ENCODE peak calls at places on chromosomes 3 and 15, in eight cellular contexts. B is GM12864; W is left lung; I is astrocyte of the spinal cord; Q is breast epithelium; R is H7; T is CD8-positive, alpha-beta memory T cell; J is GM23338. H is an unnamed sample.

GRCh38 chr3:187997490-187997889 is 156.5 kb upstream of the LPP start:
- DNase-seq in R (no peak), W (no peak), B (no peak), I (no peak), T (no peak), J (no peak), Q (no peak), H (no peak)

GRCh38 chr15:31598620-31599019 is 272.0 kb downstream of the KLF13 start:
- DNase-seq in W (no peak), R (no peak), Q (no peak), J (peak), T (no peak), B (no peak), I (no peak), H (no peak)

GRCh38 chr3:153591566-153592221 is 429.7 kb downstream of the RAP2B start:
- DNase-seq in B (no peak), J (no peak), W (no peak), Q (no peak), I (no peak), R (no peak), T (no peak), H (no peak)

GRCh38 chr15:72859023-72859756 is 75.6 kb upstream of the ADPGK start:
- DNase-seq in I (no peak), Q (no peak), W (no peak), T (no peak), J (no peak), B (no peak), R (no peak), H (no peak)

GRCh38 chr15:80072285-80072684 is 12.8 kb downstream of the ZFAND6 start:
- DNase-seq in W (no peak), I (peak), B (no peak), Q (no peak), R (peak), J (peak), T (peak), H (peak)

GRCh38 chr3:44109997-44110396 is 131.7 kb upstream of the TOPAZ1 start:
- DNase-seq in B (no peak), I (no peak), R (no peak), Q (no peak), J (no peak), T (no peak), W (no peak), H (no peak)

GRCh38 chr3:185766645-185767323 is 58.1 kb downstream of the IGF2BP2 start:
- DNase-seq in R (no peak), J (no peak), T (no peak), Q (no peak), B (no peak), I (no peak), W (no peak), H (no peak)

GRCh38 chr3:64158334-64158733 is 66.9 kb downstream of the PRICKLE2 start:
- DNase-seq in Q (peak), I (no peak), R (no peak), T (no peak), J (no peak), B (no peak), W (no peak), H (no peak)

GRCh38 chr3:194003128-194004057 is 132.6 kb upstream of the HES1 start:
- DNase-seq in J (peak), W (peak), T (no peak), I (peak), Q (peak), B (no peak), R (peak), H (peak)

GRCh38 chr3:118688396-118688884 is 346.2 kb downstream of the IGSF11 start:
- DNase-seq in T (no peak), I (no peak), Q (no peak), R (no peak), B (no peak), J (no peak), W (no peak), H (no peak)

GRCh38 chr3:128784228-128784627 is 58.2 kb downstream of the RAB7A start:
- DNase-seq in T (peak), W (peak), B (no peak), J (peak), I (peak), R (peak), Q (no peak), H (no peak)

GRCh38 chr3:20039765-20040475 is at the start of gene KAT2B:
- DNase-seq in Q (peak), R (peak), J (peak), T (peak), W (peak), B (no peak), I (peak), H (no peak)

GRCh38 chr3:4950948-4951347 is 28.3 kb upstream of the BHLHE40 start:
- DNase-seq in Q (no peak), J (no peak), R (no peak), W (no peak), T (no peak), B (no peak), I (no peak), H (no peak)

GRCh38 chr15:98124576-98124975 is 164.1 kb downstream of the ARRDC4 start:
- DNase-seq in Q (no peak), J (no peak), R (no peak), W (no peak), T (no peak), B (no peak), I (no peak), H (peak)

GRCh38 chr3:12730511-12731234 is 28.4 kb downstream of the TMEM40 start:
- DNase-seq in R (no peak), T (no peak), J (no peak), Q (no peak), W (no peak), I (no peak), B (no peak), H (no peak)

GRCh38 chr15:29736745-29737023 is 85.6 kb downstream of the TJP1 start:
- DNase-seq in J (no peak), B (no peak), I (peak), W (no peak), T (no peak), Q (no peak), R (no peak), H (no peak)

GRCh38 chr15:63463793-63464192 is 40.6 kb upstream of the USP3 start:
- DNase-seq in R (no peak), Q (no peak), T (no peak), B (no peak), I (no peak), J (no peak), W (no peak), H (no peak)
- H3K4me3 ChIP-seq in R (no peak), Q (no peak), T (no peak), B (no peak), I (no peak), J (no peak), W (no peak), H (no peak)

GRCh38 chr15:85788796-85789495 is 5.8 kb downstream of the KLHL25 start:
- DNase-seq in B (no peak), I (no peak), Q (peak), T (no peak), W (peak), R (peak), J (no peak), H (no peak)

GRCh38 chr15:85782112-85782511 is 12.6 kb downstream of the KLHL25 start:
- DNase-seq in I (no peak), W (no peak), Q (no peak), R (no peak), J (no peak), B (no peak), T (no peak), H (no peak)

GRCh38 chr15:85789496-85789875 is 5.2 kb downstream of the KLHL25 start:
- DNase-seq in T (no peak), B (no peak), J (no peak), I (no peak), R (no peak), W (peak), Q (no peak), H (no peak)

GRCh38 chr15:85786778-85787114 is 8.0 kb downstream of the KLHL25 start:
- DNase-seq in Q (no peak), T (no peak), R (peak), W (no peak), I (no peak), J (no peak), B (no peak), H (no peak)

GRCh38 chr15:85785887-85786777 is 8.6 kb downstream of the KLHL25 start:
- DNase-seq in Q (peak), I (peak), J (no peak), T (no peak), R (peak), W (peak), B (no peak), H (no peak)
- H3K4me3 ChIP-seq in Q (no peak), I (peak), J (peak), T (no peak), R (no peak), W (no peak), B (no peak), H (no peak)

GRCh38 chr3:24951186-24951585 is 456.5 kb upstream of the THRB start:
- DNase-seq in R (no peak), I (no peak), T (no peak), B (no peak), Q (no peak), W (no peak), J (no peak), H (no peak)

GRCh38 chr3:24958910-24959447 is 464.3 kb upstream of the THRB start:
- DNase-seq in T (no peak), W (no peak), R (no peak), I (no peak), J (peak), Q (no peak), B (no peak), H (no peak)

GRCh38 chr3:24952388-24952787 is 457.7 kb upstream of the THRB start:
- DNase-seq in B (no peak), Q (no peak), W (no peak), R (peak), J (peak), I (no peak), T (no peak), H (no peak)

GRCh38 chr3:24956613-24957012 is 462.0 kb upstream of the THRB start:
- DNase-seq in W (no peak), R (no peak), I (no peak), Q (no peak), B (no peak), T (no peak), J (no peak), H (no peak)

GRCh38 chr3:24953060-24953771 is 458.6 kb upstream of the THRB start:
- DNase-seq in B (no peak), J (no peak), Q (no peak), R (no peak), T (no peak), W (no peak), I (no peak), H (no peak)
- H3K4me3 ChIP-seq in B (no peak), J (no peak), Q (no peak), R (no peak), T (no peak), W (no peak), I (no peak), H (no peak)

GRCh38 chr15:25436707-25437106 is 2.1 kb downstream of the UBE3A start:
- DNase-seq in T (no peak), J (no peak), W (no peak), I (no peak), Q (no peak), B (no peak), R (no peak), H (no peak)
- H3K4me3 ChIP-seq in T (no peak), J (peak), W (peak), I (no peak), Q (no peak), B (peak), R (no peak), H (peak)

DNA sequence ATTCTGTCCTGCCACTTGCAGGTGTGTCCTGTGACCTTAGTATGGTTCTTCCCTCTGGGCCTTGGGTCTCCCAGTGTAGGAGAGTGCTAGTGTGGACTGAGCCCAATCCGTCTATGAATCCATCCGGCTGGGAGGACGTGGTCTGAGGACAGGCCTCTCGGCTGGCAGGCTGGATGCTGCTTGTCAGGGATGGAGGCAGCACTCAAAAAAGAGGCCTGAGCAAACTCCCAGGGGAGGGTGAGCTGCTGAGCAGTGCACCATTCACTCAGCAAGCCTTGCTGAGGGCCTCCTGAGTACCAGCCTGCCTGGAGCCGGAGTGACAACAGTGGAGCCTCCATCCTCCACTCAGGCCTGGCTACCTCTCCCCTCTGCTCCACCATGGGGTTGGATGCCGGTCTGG is 1.7 kb upstream of the DUSP7 start:
- DNase-seq in I (no peak), T (no peak), J (no peak), Q (no peak), B (no peak), R (no peak), W (no peak), H (no peak)
- H3K4me3 ChIP-seq in I (no peak), T (peak), J (peak), Q (no peak), B (no peak), R (no peak), W (no peak), H (no peak)

DNA sequence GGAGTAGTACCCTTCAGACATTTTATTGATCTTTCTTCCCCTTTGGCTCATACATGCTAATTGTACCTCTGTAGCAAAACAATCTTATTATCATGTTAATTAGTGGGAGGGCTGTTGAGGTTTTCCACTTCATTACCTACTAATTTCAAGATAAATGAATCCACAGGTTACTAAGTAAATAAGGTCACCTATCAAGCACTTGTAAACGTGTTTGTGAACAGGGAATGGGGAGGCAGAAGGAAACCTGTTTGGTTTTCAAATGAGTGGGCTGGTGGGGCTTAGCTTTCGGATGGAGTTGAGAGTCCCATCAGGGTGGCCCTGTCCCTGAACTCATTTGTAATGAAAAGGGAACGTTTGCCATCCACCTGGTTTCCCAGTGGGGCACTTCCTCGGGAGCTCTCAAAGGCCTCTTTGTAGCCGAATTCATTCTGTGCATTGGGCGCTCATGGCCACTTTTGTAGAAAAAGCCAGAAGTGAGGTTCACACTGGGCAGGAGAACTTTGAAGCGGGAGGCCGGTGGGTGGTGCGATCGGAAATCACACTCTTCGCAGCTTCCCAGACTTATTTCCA is 419.8 kb upstream of the NR2F2 start:
- DNase-seq in I (no peak), J (peak), B (no peak), T (no peak), Q (no peak), W (no peak), R (peak), H (no peak)
- H3K4me3 ChIP-seq in I (no peak), J (peak), B (no peak), T (no peak), Q (no peak), W (no peak), R (no peak), H (no peak)

GRCh38 chr3:10358309-10358980 is 37.5 kb upstream of the SEC13 start:
- DNase-seq in J (no peak), R (no peak), Q (no peak), W (peak), T (no peak), B (no peak), I (no peak), H (no peak)

GRCh38 chr3:10361375-10361774 is 40.5 kb upstream of the SEC13 start:
- DNase-seq in B (no peak), T (no peak), W (peak), Q (no peak), R (no peak), I (no peak), J (no peak), H (no peak)

GRCh38 chr3:10359761-10360161 is 38.8 kb upstream of the SEC13 start:
- DNase-seq in Q (no peak), B (no peak), I (no peak), R (no peak), W (peak), T (no peak), J (no peak), H (no peak)

GRCh38 chr3:10357592-10358308 is 36.8 kb upstream of the SEC13 start:
- DNase-seq in W (peak), J (no peak), R (no peak), Q (no peak), B (no peak), T (no peak), I (peak), H (peak)

DNA sequence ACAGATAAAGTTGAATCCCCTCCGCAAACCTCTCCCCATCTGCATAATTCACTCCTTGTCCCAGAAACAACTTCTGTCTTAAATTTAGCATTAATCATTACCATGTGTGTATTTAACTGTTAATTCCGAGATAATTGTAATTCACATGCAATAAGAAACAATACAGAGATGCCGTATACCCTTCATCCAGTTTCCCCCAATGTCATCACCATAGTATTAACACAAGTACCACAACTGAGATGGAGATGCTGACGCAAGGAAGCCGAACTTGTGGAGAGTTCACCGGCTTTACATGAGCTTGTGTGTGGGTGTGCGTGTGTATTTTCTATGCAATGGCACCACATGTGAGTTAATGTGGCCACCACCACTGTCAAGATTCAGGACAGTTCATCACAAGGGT is 39.6 kb upstream of the SEC13 start:
- DNase-seq in Q (no peak), J (no peak), I (no peak), T (no peak), B (no peak), R (no peak), W (no peak), H (no peak)
- H3K4me3 ChIP-seq in Q (no peak), J (no peak), I (no peak), T (no peak), B (no peak), R (no peak), W (no peak), H (no peak)

DNA sequence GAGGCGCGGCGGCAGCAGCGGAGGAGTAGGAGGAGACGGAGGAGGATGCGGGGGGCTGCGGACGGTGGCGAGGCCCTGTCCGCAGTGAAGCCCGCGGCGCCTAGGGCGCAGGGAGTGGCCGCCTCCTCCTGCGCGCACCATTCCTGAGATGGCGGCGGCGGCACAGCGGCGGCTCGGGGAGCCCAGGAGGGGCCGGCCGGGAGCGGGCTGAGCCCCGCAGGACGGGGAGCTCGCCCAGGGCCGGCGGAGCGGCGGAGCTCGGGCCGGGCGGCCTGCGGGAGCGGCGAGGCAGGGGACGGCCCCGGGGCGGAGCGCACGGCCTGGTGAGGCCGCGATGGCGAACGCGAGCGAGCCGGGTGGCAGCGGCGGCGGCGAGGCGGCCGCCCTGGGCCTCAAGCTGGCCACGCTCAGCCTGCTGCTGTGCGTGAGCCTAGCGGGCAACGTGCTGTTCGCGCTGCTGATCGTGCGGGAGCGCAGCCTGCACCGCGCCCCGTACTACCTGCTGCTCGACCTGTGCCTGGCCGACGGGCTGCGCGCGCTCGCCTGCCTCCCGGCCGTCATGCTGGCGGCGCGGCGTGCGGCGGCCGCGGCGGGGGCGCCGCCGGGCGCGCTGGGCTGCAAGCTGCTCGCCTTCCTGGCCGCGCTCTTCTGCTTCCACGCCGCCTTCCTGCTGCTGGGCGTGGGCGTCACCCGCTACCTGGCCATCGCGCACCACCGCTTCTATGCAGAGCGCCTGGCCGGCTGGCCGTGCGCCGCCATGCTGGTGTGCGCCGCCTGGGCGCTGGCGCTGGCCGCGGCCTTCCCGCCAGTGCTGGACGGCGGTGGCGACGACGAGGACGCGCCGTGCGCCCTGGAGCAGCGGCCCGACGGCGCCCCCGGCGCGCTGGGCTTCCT is at the start of gene GPR27:
- DNase-seq in Q (no peak), R (peak), W (peak), J (peak), T (peak), I (peak), B (no peak), H (peak)
- H3K4me3 ChIP-seq in Q (peak), R (peak), W (peak), J (peak), T (peak), I (no peak), B (peak), H (peak)

GRCh38 chr3:154684440-154684839 is 254.4 kb upstream of the GPR149 start:
- DNase-seq in T (no peak), W (no peak), I (no peak), J (no peak), Q (no peak), B (no peak), R (no peak), H (no peak)
- H3K4me3 ChIP-seq in T (no peak), W (no peak), I (no peak), J (no peak), Q (no peak), B (no peak), R (no peak), H (no peak)

DNA sequence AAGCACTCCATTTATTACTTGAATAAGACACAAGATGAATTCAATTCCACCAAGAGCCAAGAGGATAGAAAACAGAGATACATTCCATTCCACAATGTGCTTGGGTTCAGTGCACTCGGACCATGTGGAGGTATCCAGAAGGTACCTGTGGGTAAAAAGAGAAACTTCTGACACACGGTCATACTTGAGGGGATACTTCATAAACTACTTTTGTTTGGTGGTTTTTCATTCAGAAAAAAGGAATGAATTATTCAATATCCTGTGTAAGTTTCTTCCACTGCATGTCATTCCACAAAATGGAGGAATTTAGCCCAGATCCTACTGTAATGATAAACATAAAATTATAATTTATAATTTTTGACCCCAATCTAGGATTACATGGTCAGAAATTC is 5.7 kb downstream of the TM4SF1 start:
- DNase-seq in R (no peak), I (no peak), Q (no peak), J (no peak), B (no peak), T (no peak), W (no peak), H (no peak)
- H3K4me3 ChIP-seq in R (no peak), I (no peak), Q (no peak), J (no peak), B (no peak), T (no peak), W (peak), H (no peak)